ENCODE peak calls at places on chromosomes 4 and X, in four cellular contexts. H is IMR-90, Z is astrocyte of the cerebellum, I is dorsolateral prefrontal cortex. S is an unnamed sample.

GRCh38 chr4:139794158-139794954 is 128.7 kb downstream of the MGST2 start:
- DNase-seq in H (peak), Z (peak), I (no peak), S (no peak)

GRCh38 chrX:22078117-22078516 is 46.0 kb downstream of the PHEX start:
- DNase-seq in H (no peak), Z (no peak), I (no peak), S (no peak)

GRCh38 chr4:12928751-12929150 is 555.4 kb downstream of the RAB28 start:
- DNase-seq in H (no peak), Z (no peak), I (no peak), S (no peak)

GRCh38 chr4:53004497-53005148 is 142.5 kb downstream of the RASL11B start:
- DNase-seq in H (no peak), Z (no peak), I (no peak), S (no peak)

GRCh38 chr4:151768835-151769234 is 8.0 kb upstream of the GATB start:
- DNase-seq in H (no peak), Z (no peak), I (no peak), S (no peak)

GRCh38 chr4:3416270-3416669 is 25.5 kb upstream of the HGFAC start:
- DNase-seq in H (no peak), Z (no peak), I (no peak), S (no peak)

GRCh38 chr4:99383833-99384392 is 31.4 kb upstream of the ADH1C start:
- DNase-seq in H (peak), Z (peak), I (no peak), S (no peak)

GRCh38 chr4:185559913-185560281 is 24.6 kb upstream of the PDLIM3 start:
- DNase-seq in H (peak), Z (peak), I (peak), S (peak)

GRCh38 chr4:26765515-26765914 is 95.1 kb upstream of the STIM2 start:
- DNase-seq in H (peak), Z (no peak), I (no peak), S (no peak)

GRCh38 chrX:33725556-33726232 is 406.4 kb downstream of the FAM47A start:
- DNase-seq in H (no peak), Z (no peak), I (no peak), S (peak)

GRCh38 chr4:127261476-127261875 is 371.3 kb upstream of the INTU start:
- DNase-seq in H (no peak), Z (no peak), I (no peak), S (peak)

GRCh38 chr4:89572224-89572858 is 264.6 kb downstream of the SNCA start:
- DNase-seq in H (no peak), Z (peak), I (no peak), S (peak)

GRCh38 chrX:38260231-38260630 is 39.6 kb upstream of the SRPX start:
- DNase-seq in H (peak), Z (no peak), I (no peak), S (peak)

GRCh38 chrX:39869846-39870601 is 227.7 kb downstream of the BCOR start:
- DNase-seq in H (peak), Z (no peak), I (no peak), S (peak)

GRCh38 chrX:51361251-51361650 is 28.6 kb downstream of the NUDT10 start:
- DNase-seq in H (no peak), Z (no peak), I (no peak), S (no peak)

GRCh38 chr4:104967034-104967401 is 179.7 kb upstream of the TET2 start:
- DNase-seq in H (no peak), Z (no peak), I (no peak), S (peak)

GRCh38 chr4:104969394-104970066 is 177.1 kb upstream of the TET2 start:
- DNase-seq in H (no peak), Z (no peak), I (no peak), S (peak)

GRCh38 chr4:104971458-104971857 is 175.2 kb upstream of the TET2 start:
- DNase-seq in H (no peak), Z (no peak), I (no peak), S (peak)

GRCh38 chr4:104964387-104965175 is 182.1 kb upstream of the TET2 start:
- DNase-seq in H (no peak), Z (no peak), I (no peak), S (no peak)

GRCh38 chr4:104966349-104967033 is 180.2 kb upstream of the TET2 start:
- DNase-seq in H (no peak), Z (no peak), I (no peak), S (peak)
- H3K4me3 ChIP-seq in H (no peak), Z (no peak), I (no peak), S (peak)

DNA sequence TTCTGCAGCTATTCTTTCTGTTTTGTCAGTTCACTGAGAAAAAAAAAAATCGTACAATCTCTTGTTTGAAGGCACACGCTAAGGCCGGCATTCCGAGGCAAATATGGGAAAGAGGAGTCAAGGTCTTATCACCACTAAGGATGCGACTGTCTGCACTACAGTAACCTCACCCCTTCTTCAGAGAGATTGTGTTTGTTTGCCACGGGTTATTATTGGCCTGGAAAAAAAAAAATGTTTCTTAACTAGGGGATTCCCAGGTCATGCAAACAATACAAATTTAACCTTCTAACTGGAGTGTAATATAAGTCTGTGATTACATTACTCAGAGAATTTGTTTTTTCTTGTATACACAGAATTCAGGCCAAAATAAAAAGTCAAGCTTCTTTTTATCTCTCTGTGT is 168.3 kb downstream of the TMA16 start:
- DNase-seq in H (no peak), Z (no peak), I (no peak), S (no peak)
- TF ChIP-seq CTCF in H (no peak), Z (no peak), I (no peak), S (no peak)

DNA sequence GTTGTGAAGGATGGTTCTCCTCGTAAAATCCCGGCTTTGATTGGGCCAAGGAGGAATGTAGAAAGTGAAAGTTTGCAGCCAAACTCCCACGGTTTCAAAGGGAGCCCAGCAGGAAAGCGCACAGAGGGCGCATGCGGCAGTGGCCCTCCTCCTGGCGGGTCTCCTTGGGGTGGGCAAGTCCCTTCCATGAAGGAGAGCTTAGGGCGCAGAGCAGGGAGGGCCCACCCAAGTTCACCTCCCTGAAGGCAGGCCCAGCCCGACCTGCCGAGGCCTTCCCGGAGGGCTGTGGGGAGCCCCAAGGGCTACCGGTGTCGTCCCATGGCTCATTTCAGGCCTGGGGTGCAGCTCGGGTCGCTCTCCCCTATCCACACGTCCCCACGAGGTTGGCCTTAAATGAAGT is 2.0 kb downstream of the PDZD4 start:
- DNase-seq in H (no peak), Z (no peak), I (no peak), S (no peak)
- H3K4me3 ChIP-seq in H (no peak), Z (peak), I (peak), S (no peak)

DNA sequence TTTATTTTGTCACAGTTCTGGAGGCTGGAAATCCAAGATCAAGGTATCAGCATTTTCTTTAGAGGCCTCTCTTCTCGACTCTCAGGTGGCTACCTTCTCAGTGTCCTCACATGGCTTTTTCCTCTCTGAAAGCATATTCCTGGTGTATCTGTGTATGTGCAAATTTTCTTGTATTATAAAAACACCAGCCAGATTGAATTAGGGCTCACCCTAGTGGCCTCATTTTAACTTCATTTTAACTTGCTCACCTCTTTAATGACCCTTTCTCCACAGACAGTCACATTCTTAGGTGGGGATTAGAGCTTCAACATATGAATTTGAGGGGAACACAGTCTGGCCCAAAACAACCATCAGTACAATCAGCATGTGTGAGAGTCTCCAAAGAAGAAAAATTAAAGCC is 542.4 kb upstream of the FAM241A start:
- DNase-seq in H (peak), Z (no peak), I (no peak), S (peak)
- TF ChIP-seq CTCF in H (peak), Z (peak), I (no peak), S (peak)

GRCh38 chrX:105752334-105752733 is 70.0 kb upstream of the NRK start:
- DNase-seq in H (no peak), Z (no peak), I (no peak), S (no peak)
- H3K4me3 ChIP-seq in H (no peak), Z (no peak), I (no peak), S (no peak)

GRCh38 chrX:2614911-2615310 is 76.2 kb upstream of the CD99 start:
- DNase-seq in H (peak), Z (peak), I (no peak), S (peak)

GRCh38 chrX:2608638-2609430 is 82.3 kb upstream of the CD99 start:
- DNase-seq in H (peak), Z (peak), I (peak), S (peak)

GRCh38 chrX:2610246-2611170 is 80.6 kb upstream of the CD99 start:
- DNase-seq in H (peak), Z (no peak), I (no peak), S (no peak)

GRCh38 chrX:2607113-2607512 is 84.0 kb upstream of the CD99 start:
- DNase-seq in H (no peak), Z (no peak), I (no peak), S (no peak)

GRCh38 chrX:2609431-2610238 is 81.5 kb upstream of the CD99 start:
- DNase-seq in H (peak), Z (no peak), I (no peak), S (peak)
- TF ChIP-seq CTCF in H (no peak), Z (no peak), I (no peak), S (no peak)

GRCh38 chr4:186669735-186670134 is 53.9 kb downstream of the FAT1 start:
- DNase-seq in H (no peak), Z (no peak), I (no peak), S (no peak)
- H3K4me3 ChIP-seq in H (no peak), Z (no peak), I (no peak), S (no peak)